ENCODE peak calls at places on chromosomes 13 and 19, in four cellular contexts. F is PC-9, D is cardiac muscle cell, X is tibial nerve. K is an unnamed sample.

GRCh38 chr19:45782162-45782623 is at the start of gene DMPK:
- DNase-seq in F (peak), X (no peak), D (no peak), K (no peak)

GRCh38 chr13:113759525-113760137 is 605 bp downstream of the TMEM255B start:
- DNase-seq in X (no peak), F (no peak), D (peak), K (no peak)

GRCh38 chr13:33744589-33745369 is 73.2 kb upstream of the RFC3 start:
- DNase-seq in F (no peak), D (peak), X (no peak), K (no peak)

GRCh38 chr13:67225252-67226159 is 4.6 kb downstream of the PCDH9 start:
- DNase-seq in F (no peak), D (no peak), X (no peak), K (no peak)

GRCh38 chr13:28337196-28338045 is 157.5 kb downstream of the FLT1 start:
- DNase-seq in F (no peak), D (peak), X (no peak), K (no peak)

GRCh38 chr13:50310734-50311133 is 295.5 kb downstream of the KCNRG start:
- DNase-seq in F (no peak), D (no peak), X (no peak), K (no peak)

GRCh38 chr19:18946918-18947317 is 5.9 kb upstream of the HOMER3 start:
- DNase-seq in F (no peak), D (no peak), X (no peak), K (no peak)

GRCh38 chr19:2668188-2668763 is 34.2 kb downstream of the GNG7 start:
- DNase-seq in D (no peak), X (no peak), F (no peak), K (no peak)

GRCh38 chr13:109146912-109147624 is 517.7 kb downstream of the MYO16 start:
- DNase-seq in F (peak), D (peak), X (no peak), K (no peak)

GRCh38 chr13:110340812-110341444 is 33.8 kb downstream of the COL4A2 start:
- DNase-seq in F (no peak), X (peak), D (peak), K (peak)

GRCh38 chr19:10305139-10305806 is 4.3 kb downstream of the ZGLP1 start:
- DNase-seq in F (no peak), D (peak), X (no peak), K (no peak)

GRCh38 chr19:49847731-49848696 is 2.9 kb upstream of the PTOV1 start:
- DNase-seq in F (no peak), D (peak), X (no peak), K (no peak)

GRCh38 chr13:67328895-67329294 is 98.8 kb upstream of the PCDH9 start:
- DNase-seq in D (no peak), X (no peak), F (no peak), K (no peak)

GRCh38 chr13:110519046-110519445 is 42.5 kb downstream of the RAB20 start:
- DNase-seq in D (no peak), F (no peak), X (no peak), K (no peak)

GRCh38 chr13:100887729-100888151 is 213.1 kb upstream of the TMTC4 start:
- DNase-seq in F (no peak), D (peak), X (no peak), K (no peak)

GRCh38 chr13:32073180-32073864 is 41.7 kb downstream of the FRY start:
- DNase-seq in X (no peak), F (no peak), D (no peak), K (no peak)

GRCh38 chr19:37306383-37306963 is 64.4 kb upstream of the ZNF527 start:
- DNase-seq in X (no peak), D (no peak), F (no peak), K (no peak)

GRCh38 chr19:10552596-10553053 is 8.9 kb downstream of the ATG4D start:
- DNase-seq in D (peak), X (no peak), F (no peak), K (no peak)

GRCh38 chr19:13804830-13805683 is 9.8 kb downstream of the ZSWIM4 start:
- DNase-seq in F (no peak), X (no peak), D (no peak), K (no peak)

GRCh38 chr19:51627491-51628138 is 2.6 kb downstream of the SIGLEC5 start:
- DNase-seq in X (no peak), D (no peak), F (no peak), K (no peak)

GRCh38 chr13:77838271-77838670 is 80.4 kb downstream of the EDNRB start:
- DNase-seq in F (no peak), X (no peak), D (no peak), K (no peak)

GRCh38 chr13:33228645-33229445 is 56.7 kb downstream of the STARD13 start:
- DNase-seq in D (peak), X (no peak), F (no peak), K (no peak)

GRCh38 chr13:99425485-99426341 is 75.6 kb upstream of the TM9SF2 start:
- DNase-seq in F (no peak), D (no peak), X (no peak), K (peak)

GRCh38 chr13:23921451-23921888 is 24.2 kb upstream of the C1QTNF9B start:
- DNase-seq in X (no peak), D (peak), F (peak), K (no peak)

GRCh38 chr13:54637377-54637776 is 1608.8 kb downstream of the OLFM4 start:
- DNase-seq in D (peak), X (no peak), F (peak), K (no peak)

GRCh38 chr13:112670118-112670517 is 19.7 kb upstream of the ATP11A start:
- DNase-seq in F (no peak), D (no peak), X (no peak), K (no peak)

GRCh38 chr13:82713681-82714405 is 1168.4 kb downstream of the SLITRK1 start:
- DNase-seq in F (no peak), D (peak), X (no peak), K (no peak)

GRCh38 chr19:49489601-49490167 is 2.3 kb downstream of the RPL13A start:
- DNase-seq in F (no peak), D (no peak), X (no peak), K (no peak)

GRCh38 chr19:38869160-38869835 is 8.8 kb downstream of the RINL start:
- DNase-seq in X (no peak), F (no peak), D (no peak), K (no peak)

GRCh38 chr19:14580623-14581237 is 2.2 kb upstream of the CLEC17A start:
- DNase-seq in D (no peak), X (no peak), F (no peak), K (no peak)

GRCh38 chr13:33258437-33259193 is 26.9 kb downstream of the STARD13 start:
- DNase-seq in D (peak), X (no peak), F (no peak), K (no peak)

GRCh38 chr13:113650731-113651148 is 7.3 kb downstream of the ATP4B start:
- DNase-seq in D (no peak), F (no peak), X (peak), K (no peak)

GRCh38 chr19:46349311-46349993 is 2.6 kb downstream of the PPP5C start:
- DNase-seq in D (no peak), F (no peak), X (no peak), K (no peak)

GRCh38 chr13:33751151-33751550 is 66.8 kb upstream of the RFC3 start:
- DNase-seq in F (no peak), X (no peak), D (peak), K (no peak)

GRCh38 chr19:17052439-17052838 is 22.8 kb downstream of the HAUS8 start:
- DNase-seq in D (peak), X (no peak), F (peak), K (peak)

GRCh38 chr19:49168421-49168820 is 10.8 kb downstream of the TRPM4 start:
- DNase-seq in F (no peak), D (no peak), X (no peak), K (no peak)

GRCh38 chr19:58058428-58058827 is 654 bp upstream of the ZNF135 start:
- DNase-seq in X (no peak), F (no peak), D (no peak), K (no peak)

GRCh38 chr19:17829855-17830566 is 8.7 kb upstream of the INSL3 start:
- DNase-seq in D (peak), F (peak), X (no peak), K (no peak)

GRCh38 chr19:45492627-45493470 is 4.0 kb downstream of the RTN2 start:
- DNase-seq in F (peak), X (no peak), D (peak), K (no peak)

DNA sequence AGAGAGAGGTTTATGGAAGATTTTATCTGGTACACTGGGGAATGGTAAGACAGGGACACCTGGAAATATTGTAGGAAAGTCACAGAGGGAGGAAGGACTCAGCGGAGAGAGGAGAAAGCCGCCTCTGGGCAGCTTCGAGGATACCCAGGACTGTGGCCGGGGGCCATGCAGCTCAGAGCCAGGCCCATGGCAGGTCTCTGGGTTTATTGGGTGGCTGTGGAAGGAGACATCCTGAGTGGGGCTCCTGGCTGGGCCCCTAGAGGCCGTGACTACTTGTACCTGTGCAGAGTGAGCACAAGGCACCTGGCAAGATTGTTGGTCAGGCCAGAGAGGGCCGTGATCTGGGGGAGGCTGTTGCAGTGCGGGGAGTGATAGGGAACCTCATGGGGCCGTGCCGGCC is 3.4 kb downstream of the DAZAP1 start:
- DNase-seq in X (no peak), D (no peak), F (no peak), K (no peak)
- H3K27ac ChIP-seq in X (peak), D (no peak), F (no peak), K (peak)

GRCh38 chr19:8449830-8450229 is 5.1 kb downstream of the HNRNPM start:
- DNase-seq in X (no peak), D (no peak), F (peak), K (no peak)

GRCh38 chr19:8452446-8453123 is 7.8 kb downstream of the HNRNPM start:
- DNase-seq in X (no peak), F (no peak), D (no peak), K (no peak)

GRCh38 chr19:8451377-8451776 is 6.6 kb downstream of the HNRNPM start:
- DNase-seq in F (no peak), D (no peak), X (no peak), K (no peak)

GRCh38 chr19:8453616-8454015 is 8.8 kb downstream of the HNRNPM start:
- DNase-seq in D (no peak), F (no peak), X (no peak), K (no peak)

DNA sequence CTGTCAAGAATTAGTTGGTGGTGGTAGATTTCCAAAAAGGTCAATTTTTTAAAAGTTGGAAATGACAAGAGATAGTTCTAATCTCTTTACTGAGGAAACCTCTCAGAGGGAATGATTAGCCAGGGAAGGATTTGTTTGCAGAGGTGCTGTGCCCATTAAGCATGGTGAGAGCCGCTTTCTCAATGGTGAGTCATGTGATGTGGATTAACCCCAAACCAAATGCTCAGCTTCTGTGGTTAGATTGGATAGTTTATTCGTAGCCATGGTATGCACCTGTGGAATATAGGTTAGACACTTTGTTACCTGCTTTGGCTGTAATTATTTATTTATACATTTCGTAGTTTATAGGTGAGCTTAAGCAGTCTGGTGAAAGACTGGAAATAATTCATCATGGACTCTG is 7.1 kb downstream of the HNRNPM start:
- DNase-seq in F (peak), D (peak), X (no peak), K (no peak)
- TF ChIP-seq CTCF in F (no peak), D (no peak), X (no peak), K (no peak)

GRCh38 chr13:35796627-35797026 is 320.1 kb upstream of the MAB21L1 start:
- DNase-seq in D (no peak), X (no peak), F (no peak), K (no peak)

GRCh38 chr13:35797946-35798345 is 321.5 kb upstream of the MAB21L1 start:
- DNase-seq in F (no peak), X (no peak), D (no peak), K (no peak)

GRCh38 chr13:35794734-35795389 is 318.4 kb upstream of the MAB21L1 start:
- DNase-seq in F (no peak), X (no peak), D (no peak), K (no peak)

GRCh38 chr13:35793823-35794222 is 317.3 kb upstream of the MAB21L1 start:
- DNase-seq in X (no peak), D (no peak), F (no peak), K (no peak)

GRCh38 chr13:35797244-35797643 is 320.8 kb upstream of the MAB21L1 start:
- DNase-seq in D (no peak), F (no peak), X (no peak), K (no peak)
- H3K27ac ChIP-seq in D (peak), F (no peak), X (no peak), K (no peak)

GRCh38 chr13:46717275-46717674 is 79.7 kb downstream of the ESD start:
- DNase-seq in D (no peak), F (no peak), X (no peak), K (no peak)

GRCh38 chr13:46716821-46717220 is 80.1 kb downstream of the ESD start:
- DNase-seq in X (no peak), D (no peak), F (no peak), K (no peak)

GRCh38 chr13:46726347-46726746 is 70.6 kb downstream of the ESD start:
- DNase-seq in D (no peak), F (no peak), X (no peak), K (no peak)

GRCh38 chr13:46720189-46720588 is 76.8 kb downstream of the ESD start:
- DNase-seq in X (no peak), F (no peak), D (no peak), K (no peak)

DNA sequence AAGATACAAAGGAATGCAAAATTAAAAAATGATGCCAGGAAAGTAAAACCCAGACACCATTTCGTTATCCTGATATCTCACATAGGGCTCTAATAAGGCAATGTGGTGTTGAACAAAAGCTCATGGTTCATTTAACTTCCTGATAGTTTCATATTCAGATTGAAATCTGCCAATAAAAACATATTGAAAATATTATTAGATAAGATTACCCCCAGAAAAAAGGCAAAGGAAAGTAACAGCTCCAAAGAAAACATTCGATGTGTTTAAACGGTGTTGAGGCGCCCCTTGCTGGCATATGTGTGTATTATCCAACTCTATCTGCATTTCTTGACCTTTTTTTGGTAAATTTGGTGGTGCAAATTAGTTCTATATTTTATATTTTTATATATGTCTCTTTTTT is 75.9 kb downstream of the ESD start:
- DNase-seq in X (no peak), F (peak), D (peak), K (peak)
- TF ChIP-seq CTCF in X (peak), F (peak), D (peak), K (peak)

GRCh38 chr13:51811920-51812328 is 8.0 kb upstream of the DHRS12 start:
- DNase-seq in X (no peak), D (no peak), F (no peak), K (no peak)
- H3K27ac ChIP-seq in X (peak), D (no peak), F (no peak), K (peak)

DNA sequence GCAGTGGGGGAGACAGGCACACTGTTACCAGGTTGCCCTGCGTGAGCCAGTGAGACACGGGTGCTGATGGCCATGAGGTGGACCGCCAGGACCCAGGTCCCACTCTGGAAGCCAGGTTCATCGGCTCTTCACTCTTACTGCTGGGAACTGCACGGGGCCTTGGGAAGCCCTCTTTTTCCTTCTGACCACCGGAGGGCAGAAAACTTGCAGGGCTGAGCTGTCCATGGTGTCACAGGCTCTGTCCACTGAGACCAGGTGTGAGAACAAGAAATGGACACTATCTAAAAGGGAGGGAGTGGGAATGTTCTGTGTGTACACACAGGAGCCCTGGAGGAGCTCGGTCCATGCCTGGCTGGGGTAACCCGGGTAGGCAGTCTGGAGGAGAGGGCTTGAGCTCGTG is 93.4 kb downstream of the UQCRFS1 start:
- DNase-seq in D (no peak), F (no peak), X (no peak), K (no peak)
- TF ChIP-seq CTCF in D (peak), F (no peak), X (no peak), K (no peak)

DNA sequence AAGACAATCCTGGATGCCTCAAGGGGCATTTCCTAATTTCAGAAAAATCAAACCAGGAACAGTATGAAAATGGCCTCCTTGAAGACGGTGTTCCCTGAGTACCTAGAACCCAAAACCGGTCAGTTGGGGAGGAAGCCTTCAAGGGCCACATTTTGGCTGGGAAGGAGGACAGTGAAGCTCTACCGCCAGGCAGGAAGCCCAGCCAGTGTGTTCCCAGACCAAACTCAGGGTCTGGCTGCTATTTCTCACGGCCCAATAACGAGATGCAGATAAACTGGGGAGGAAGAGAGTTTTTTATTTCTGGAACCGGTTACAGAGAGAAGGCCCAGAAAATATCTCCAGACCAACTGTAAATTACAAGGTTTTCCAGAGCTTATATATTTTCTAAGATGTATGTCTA is 24.3 kb upstream of the CEACAM21 start:
- DNase-seq in F (no peak), X (no peak), D (no peak), K (no peak)
- H3K27ac ChIP-seq in F (no peak), X (peak), D (no peak), K (peak)